ENCODE peak calls at places on chromosomes 7 and 10, in ten cellular contexts. L, U, H, W, G, X, D, Y, N and Q are unnamed samples.

GRCh38 chr7:76302299-76303056 is at the start of gene HSPB1:
- DNase-seq in U (no peak), D (peak; percentile 98), L (peak; percentile 92), W (peak; percentile 97), N (peak; percentile 85), X (peak; percentile 97), G (peak; percentile 86), H (peak; percentile 79), Y (peak; percentile 89), Q (peak; percentile 80)

GRCh38 chr10:50894312-50894711 is 8.9 kb upstream of the A1CF start:
- DNase-seq in U (no peak), N (no peak), W (no peak), Y (no peak), G (no peak), L (no peak), H (no peak), D (no peak), X (no peak), Q (no peak)

GRCh38 chr10:78316451-78316931 is 282.8 kb downstream of the RPS24 start:
- DNase-seq in G (no peak), X (no peak), U (peak; percentile 87), N (peak; percentile 63), D (no peak), L (peak; percentile 53), Y (no peak), W (peak; percentile 49), H (no peak), Q (no peak)

GRCh38 chr10:1538121-1538520 is 199.2 kb downstream of the ADARB2 start:
- DNase-seq in U (no peak), N (no peak), X (no peak), G (no peak), H (no peak), W (no peak), D (peak; percentile 8), L (no peak), Y (no peak), Q (no peak)

GRCh38 chr10:99659868-99660366 is 608 bp downstream of the ENTPD7 start:
- DNase-seq in N (no peak), X (no peak), W (no peak), U (no peak), D (no peak), L (no peak), H (no peak), Y (no peak), G (no peak), Q (no peak)

GRCh38 chr10:16995867-16996529 is 133.6 kb downstream of the CUBN start:
- DNase-seq in H (no peak), D (no peak), Y (no peak), U (no peak), N (peak; percentile 49), G (peak; percentile 75), W (no peak), X (no peak), L (no peak), Q (no peak)

GRCh38 chr7:40156988-40157387 is 22.2 kb downstream of the SUGCT start:
- DNase-seq in H (no peak), X (no peak), L (peak; percentile 57), N (no peak), U (no peak), W (no peak), G (no peak), D (no peak), Y (no peak), Q (no peak)

GRCh38 chr10:7767209-7767608 is 20.6 kb downstream of the KIN start:
- DNase-seq in W (no peak), U (no peak), X (no peak), G (peak; percentile 88), H (no peak), Y (no peak), D (no peak), L (no peak), N (peak; percentile 91), Q (no peak)

GRCh38 chr7:48089415-48089975 is 430 bp downstream of the UPP1 start:
- DNase-seq in Y (peak; percentile 41), W (peak; percentile 64), D (peak; percentile 72), G (no peak), L (peak; percentile 85), N (no peak), H (no peak), U (peak; percentile 87), X (peak; percentile 51), Q (no peak)

GRCh38 chr10:132645630-132646442 is 108.2 kb downstream of the INPP5A start:
- DNase-seq in U (no peak), X (no peak), W (no peak), H (no peak), G (no peak), D (peak; percentile 44), N (no peak), L (no peak), Y (no peak), Q (no peak)

GRCh38 chr7:155449008-155449879 is 8.7 kb upstream of the EN2 start:
- DNase-seq in H (no peak), N (no peak), W (no peak), U (no peak), D (no peak), G (no peak), Y (no peak), X (no peak), L (no peak), Q (no peak)

GRCh38 chr10:31942892-31943291 is 14.3 kb upstream of the ARHGAP12 start:
- DNase-seq in G (no peak), L (peak; percentile 69), X (peak; percentile 50), W (no peak), Y (no peak), H (no peak), D (no peak), N (no peak), U (no peak), Q (no peak)

GRCh38 chr7:135158874-135159273 is 11.0 kb downstream of the TMEM140 start:
- DNase-seq in X (no peak), U (no peak), W (no peak), D (no peak), H (no peak), L (no peak), G (no peak), N (no peak), Y (no peak), Q (no peak)

GRCh38 chr7:132776105-132776504 is 199.8 kb upstream of the PLXNA4 start:
- DNase-seq in L (no peak), H (no peak), Y (no peak), D (no peak), G (no peak), X (no peak), W (no peak), U (no peak), N (no peak), Q (no peak)

DNA sequence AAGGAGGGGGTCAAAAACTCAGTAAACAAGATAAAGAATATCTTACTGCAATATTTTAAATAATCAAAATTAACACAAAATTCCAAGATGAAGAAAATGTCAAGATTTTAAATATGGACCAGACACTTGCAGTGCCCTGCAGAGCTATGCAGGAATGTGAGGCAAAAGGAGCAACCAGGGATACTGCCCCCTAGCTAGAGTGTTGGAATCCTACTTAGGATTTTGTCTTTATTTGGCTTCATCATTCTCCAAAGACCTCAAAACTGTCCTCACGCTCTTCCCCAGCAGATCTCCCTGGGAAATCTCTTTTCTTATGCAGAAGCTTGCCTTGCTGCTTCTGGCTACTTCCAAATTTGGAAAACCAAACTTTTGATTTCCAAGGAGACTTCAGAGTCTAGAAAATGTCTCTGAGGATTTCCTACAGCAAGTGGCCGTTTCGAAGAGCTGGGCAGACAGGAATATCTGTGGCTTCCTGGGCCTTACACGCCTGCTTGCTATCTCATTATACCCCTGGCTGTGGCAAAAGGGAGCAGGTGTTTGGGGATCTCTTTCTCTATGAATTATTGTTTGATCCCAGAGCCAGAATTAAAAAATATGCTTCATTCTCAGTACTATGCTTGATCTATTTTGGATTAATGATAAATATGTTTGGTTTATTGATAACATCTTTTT is 232.2 kb upstream of the BMPER start:
- DNase-seq in G (no peak), L (no peak), D (no peak), X (no peak), H (no peak), N (no peak), W (no peak), Y (no peak), U (no peak), Q (no peak)
- TF ChIP-seq CTCF in G (peak; percentile 30), L (no peak), D (no peak), X (no peak), H (peak; percentile 30), N (no peak), W (no peak), Y (no peak), U (no peak), Q (no peak)

DNA sequence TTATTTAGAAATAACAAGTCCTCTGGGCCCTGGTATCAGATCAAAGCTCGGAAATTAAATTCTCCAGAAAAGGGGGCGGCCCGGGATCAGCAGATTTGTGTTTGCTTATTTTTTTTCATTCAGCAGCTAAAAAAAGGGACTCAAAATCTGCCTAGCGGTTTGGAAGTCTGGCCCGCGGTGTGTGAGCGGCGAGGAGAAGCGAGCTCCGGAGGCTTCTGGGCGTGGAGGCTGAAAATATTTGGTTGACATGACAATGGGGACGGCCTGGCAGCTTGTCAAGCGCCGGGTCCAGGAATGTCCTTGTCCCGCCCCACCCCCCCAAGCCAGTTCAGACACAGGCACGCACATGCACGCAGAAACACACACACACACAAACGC is 43.4 kb downstream of the FOXL3 start:
- DNase-seq in Y (no peak), L (peak; percentile 68), G (peak; percentile 40), N (no peak), U (no peak), H (no peak), D (peak; percentile 63), X (no peak), W (peak; percentile 83), Q (no peak)
- H3K4me3 ChIP-seq in Y (peak overlapping the region; percentile 68), L (no peak overlapping the region), G (no peak overlapping the region), N (no peak overlapping the region), U (no peak overlapping the region), H (no peak overlapping the region), D (peak overlapping the region; percentile 59), X (peak overlapping the region; percentile 34), W (peak overlapping the region; percentile 37), Q (no peak overlapping the region)

GRCh38 chr10:71383972-71384687 is 12.6 kb upstream of the CDH23 start:
- DNase-seq in L (peak; percentile 75), G (peak; percentile 40), D (peak; percentile 81), Y (no peak), U (no peak), N (peak; percentile 30), X (peak; percentile 76), H (no peak), W (peak; percentile 79), Q (peak; percentile 70)
- TF ChIP-seq CTCF in L (peak; percentile 90), G (peak; percentile 96), D (peak; percentile 89), Y (peak; percentile 93), U (peak; percentile 89), N (peak; percentile 79), X (peak; percentile 80), H (peak; percentile 97), W (peak; percentile 88), Q (peak; percentile 97)

DNA sequence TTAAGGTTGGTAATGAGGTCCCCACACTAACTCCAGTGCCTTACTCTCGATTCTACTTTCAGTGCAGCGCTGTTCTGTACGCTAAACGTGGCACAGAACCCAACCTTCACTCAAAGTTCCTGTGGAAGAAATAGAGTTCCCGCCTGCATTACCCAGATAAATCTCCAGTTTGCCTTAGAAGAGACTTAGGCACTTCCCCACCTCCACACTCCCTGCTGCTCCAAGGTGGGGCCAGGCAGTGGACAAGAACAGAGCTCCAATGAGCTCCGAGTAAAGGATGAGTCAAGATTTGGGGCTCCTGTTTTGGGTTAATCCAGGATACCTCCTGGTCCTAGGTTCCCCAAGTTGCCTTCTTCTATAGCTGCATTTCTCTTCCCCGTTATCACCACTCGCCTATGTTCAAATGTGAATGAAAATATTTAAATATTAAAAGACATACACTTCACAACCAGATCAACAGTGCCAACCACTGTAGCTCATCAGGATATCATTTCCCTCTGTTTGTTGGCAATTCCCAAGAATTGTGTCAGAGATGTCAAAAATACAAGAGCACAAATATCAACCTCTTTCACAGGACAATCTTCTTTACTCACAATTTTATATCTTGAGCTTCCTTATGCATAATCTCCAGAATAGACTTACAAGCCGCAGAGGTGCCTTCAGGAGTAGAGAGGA is 48.0 kb downstream of the MALSU1 start:
- DNase-seq in N (no peak), L (no peak), X (no peak), G (no peak), W (no peak), H (no peak), D (no peak), Y (no peak), U (no peak), Q (no peak)
- H3K4me3 ChIP-seq in N (peak overlapping the region; percentile 16), L (no peak overlapping the region), X (no peak overlapping the region), G (peak overlapping the region; percentile 36), W (no peak overlapping the region), H (peak overlapping the region; percentile 39), D (no peak overlapping the region), Y (peak overlapping the region; percentile 37), U (no peak overlapping the region), Q (no peak overlapping the region)